ENCODE peak calls at places on chromosomes 4 and X, in ten cellular contexts. One of them, this sample, is unnamed.

GRCh38 chrX:106951230-106951629 is 31.0 kb downstream of the CLDN2 start:
- DNase-seq in left cardiac atrium: no peak
- DNase-seq in amniotic stem cell: no peak
- DNase-seq in head of caudate nucleus: no peak
- DNase-seq in K562: no peak
- DNase-seq in T follicular helper cell: no peak
- DNase-seq in dorsolateral prefrontal cortex: no peak
- DNase-seq in H9: no peak
- DNase-seq in prostate gland: no peak
- DNase-seq in hippocampal formation: no peak
- DNase-seq in this sample: no peak

GRCh38 chr4:3249681-3250437 is 900 bp downstream of the MSANTD1 start:
- DNase-seq in left cardiac atrium: no peak
- DNase-seq in amniotic stem cell: no peak
- DNase-seq in head of caudate nucleus: no peak
- DNase-seq in K562: no peak
- DNase-seq in T follicular helper cell: no peak
- DNase-seq in dorsolateral prefrontal cortex: no peak
- DNase-seq in H9: no peak
- DNase-seq in prostate gland: no peak
- DNase-seq in hippocampal formation: no peak
- DNase-seq in this sample: no peak

GRCh38 chrX:48956728-48957414 is 536 bp downstream of the OTUD5 start:
- DNase-seq in left cardiac atrium: peak; percentile 39
- DNase-seq in amniotic stem cell: no peak
- DNase-seq in head of caudate nucleus: no peak
- DNase-seq in K562: no peak
- DNase-seq in T follicular helper cell: peak; percentile 42
- DNase-seq in dorsolateral prefrontal cortex: no peak
- DNase-seq in H9: no peak
- DNase-seq in prostate gland: peak; percentile 3
- DNase-seq in hippocampal formation: no peak
- DNase-seq in this sample: no peak

GRCh38 chr4:153467154-153467896 is 1.2 kb downstream of the TMEM131L start:
- DNase-seq in left cardiac atrium: peak; percentile 33
- DNase-seq in amniotic stem cell: no peak
- DNase-seq in head of caudate nucleus: no peak
- DNase-seq in K562: peak; percentile 68
- DNase-seq in T follicular helper cell: no peak
- DNase-seq in dorsolateral prefrontal cortex: no peak
- DNase-seq in H9: peak; percentile 84
- DNase-seq in prostate gland: peak; percentile 51
- DNase-seq in hippocampal formation: no peak
- DNase-seq in this sample: peak; percentile 22

GRCh38 chr4:117623321-117623720 is 411.0 kb upstream of the NDST3 start:
- DNase-seq in left cardiac atrium: no peak
- DNase-seq in amniotic stem cell: no peak
- DNase-seq in head of caudate nucleus: no peak
- DNase-seq in K562: no peak
- DNase-seq in T follicular helper cell: no peak
- DNase-seq in dorsolateral prefrontal cortex: no peak
- DNase-seq in H9: no peak
- DNase-seq in prostate gland: no peak
- DNase-seq in hippocampal formation: no peak
- DNase-seq in this sample: no peak

GRCh38 chrX:40101430-40101802 is 3.7 kb upstream of the BCOR start:
- DNase-seq in left cardiac atrium: no peak
- DNase-seq in amniotic stem cell: no peak
- DNase-seq in head of caudate nucleus: no peak
- DNase-seq in K562: no peak
- DNase-seq in T follicular helper cell: no peak
- DNase-seq in dorsolateral prefrontal cortex: no peak
- DNase-seq in H9: peak; percentile 53
- DNase-seq in prostate gland: no peak
- DNase-seq in hippocampal formation: no peak
- DNase-seq in this sample: no peak

GRCh38 chrX:152896450-152896849 is 1.4 kb upstream of the ZNF185 start:
- DNase-seq in left cardiac atrium: no peak
- DNase-seq in amniotic stem cell: no peak
- DNase-seq in head of caudate nucleus: no peak
- DNase-seq in K562: no peak
- DNase-seq in T follicular helper cell: no peak
- DNase-seq in dorsolateral prefrontal cortex: no peak
- DNase-seq in H9: no peak
- DNase-seq in prostate gland: no peak
- DNase-seq in hippocampal formation: no peak
- DNase-seq in this sample: peak; percentile 62

GRCh38 chr4:2803624-2804448 is 11.0 kb downstream of the SH3BP2 start:
- DNase-seq in left cardiac atrium: peak; percentile 46
- DNase-seq in amniotic stem cell: no peak
- DNase-seq in head of caudate nucleus: no peak
- DNase-seq in K562: peak; percentile 59
- DNase-seq in T follicular helper cell: no peak
- DNase-seq in dorsolateral prefrontal cortex: no peak
- DNase-seq in H9: no peak
- DNase-seq in prostate gland: no peak
- DNase-seq in hippocampal formation: no peak
- DNase-seq in this sample: no peak

GRCh38 chrX:79138658-79139241 is 5.7 kb upstream of the GPR174 start:
- DNase-seq in left cardiac atrium: no peak
- DNase-seq in amniotic stem cell: no peak
- DNase-seq in head of caudate nucleus: no peak
- DNase-seq in K562: no peak
- DNase-seq in T follicular helper cell: no peak
- DNase-seq in dorsolateral prefrontal cortex: no peak
- DNase-seq in H9: no peak
- DNase-seq in prostate gland: no peak
- DNase-seq in hippocampal formation: no peak
- DNase-seq in this sample: no peak

GRCh38 chr4:108030332-108030731 is 40.6 kb downstream of the HADH start:
- DNase-seq in left cardiac atrium: no peak
- DNase-seq in amniotic stem cell: no peak
- DNase-seq in head of caudate nucleus: peak; percentile 22
- DNase-seq in K562: peak; percentile 41
- DNase-seq in T follicular helper cell: peak; percentile 58
- DNase-seq in dorsolateral prefrontal cortex: peak; percentile 53
- DNase-seq in H9: peak; percentile 72
- DNase-seq in prostate gland: no peak
- DNase-seq in hippocampal formation: peak; percentile 36
- DNase-seq in this sample: peak; percentile 55

GRCh38 chrX:123077671-123078070 is 106.4 kb upstream of the GRIA3 start:
- DNase-seq in left cardiac atrium: no peak
- DNase-seq in amniotic stem cell: no peak
- DNase-seq in head of caudate nucleus: no peak
- DNase-seq in K562: no peak
- DNase-seq in T follicular helper cell: no peak
- DNase-seq in dorsolateral prefrontal cortex: no peak
- DNase-seq in H9: no peak
- DNase-seq in prostate gland: no peak
- DNase-seq in hippocampal formation: no peak
- DNase-seq in this sample: no peak